ENCODE peak calls at places on chromosome 21, in six cellular contexts. Z is fibroblast of lung, R is AG04450, F is endothelial cell of umbilical vein, B is left lung, T is astrocyte. A is an unnamed sample.

GRCh38 chr21:18235545-18235944 is 9.1 kb upstream of the CHODL start:
- DNase-seq in Z (no peak), R (no peak), F (no peak), B (no peak), T (no peak), A (no peak)

GRCh38 chr21:26845750-26846035 is 484 bp upstream of the ADAMTS1 start:
- DNase-seq in Z (no peak), R (no peak), F (no peak), B (no peak), T (peak; percentile 8), A (no peak)

GRCh38 chr21:41766883-41767605 is at the start of gene RIPK4:
- DNase-seq in Z (peak; percentile 36), R (no peak), F (no peak), B (peak; percentile 73), T (no peak), A (no peak)

GRCh38 chr21:31732538-31732864 is 583 bp upstream of the SCAF4 start:
- DNase-seq in Z (no peak), R (no peak), F (no peak), B (no peak), T (no peak), A (no peak)

GRCh38 chr21:46196733-46197132 is 12.5 kb upstream of the SPATC1L start:
- DNase-seq in Z (no peak), R (no peak), F (no peak), B (no peak), T (no peak), A (no peak)

GRCh38 chr21:27649323-27649722 is 682.4 kb upstream of the ADAMTS5 start:
- DNase-seq in Z (peak; percentile 88), R (peak; percentile 61), F (peak; percentile 90), B (no peak), T (peak; percentile 83), A (no peak)

GRCh38 chr21:34885636-34886553 is 163.2 kb downstream of the RUNX1 start:
- DNase-seq in Z (no peak), R (no peak), F (peak; percentile 63), B (no peak), T (no peak), A (no peak)

GRCh38 chr21:25273945-25274344 is 333.3 kb downstream of the MRPL39 start:
- DNase-seq in Z (no peak), R (no peak), F (no peak), B (no peak), T (no peak), A (no peak)

GRCh38 chr21:27694667-27695066 is 727.8 kb upstream of the ADAMTS5 start:
- DNase-seq in Z (peak; percentile 9), R (no peak), F (no peak), B (no peak), T (no peak), A (no peak)

GRCh38 chr21:41520560-41521442 is 12.8 kb upstream of the TMPRSS2 start:
- DNase-seq in Z (no peak), R (no peak), F (no peak), B (no peak), T (no peak), A (peak; percentile 22)

GRCh38 chr21:26366781-26367180 is 196.2 kb upstream of the APP start:
- DNase-seq in Z (no peak), R (no peak), F (no peak), B (no peak), T (no peak), A (no peak)

GRCh38 chr21:46033410-46034404 is 52.1 kb downstream of the COL6A1 start:
- DNase-seq in Z (no peak), R (peak; percentile 65), F (no peak), B (no peak), T (no peak), A (no peak)

GRCh38 chr21:42836767-42837301 is 42.5 kb downstream of the WDR4 start:
- DNase-seq in Z (no peak), R (no peak), F (no peak), B (no peak), T (no peak), A (no peak)

GRCh38 chr21:44931501-44932365 is 8.1 kb upstream of the SLX9 start:
- DNase-seq in Z (no peak), R (no peak), F (no peak), B (no peak), T (no peak), A (no peak)
- H3K27ac ChIP-seq in Z (no peak overlapping the region), R (no peak overlapping the region), F (no peak overlapping the region), B (no peak overlapping the region), T (no peak overlapping the region), A (no peak overlapping the region)

GRCh38 chr21:36887983-36888382 is 78.5 kb downstream of the HLCS start:
- DNase-seq in Z (peak; percentile 53), R (no peak), F (no peak), B (no peak), T (peak; percentile 50), A (no peak)

GRCh38 chr21:36889401-36889800 is 77.1 kb downstream of the HLCS start:
- DNase-seq in Z (peak; percentile 84), R (no peak), F (no peak), B (no peak), T (peak; percentile 85), A (no peak)

GRCh38 chr21:36891123-36891522 is 75.3 kb downstream of the HLCS start:
- DNase-seq in Z (no peak), R (no peak), F (no peak), B (no peak), T (no peak), A (no peak)

GRCh38 chr21:36890086-36890485 is 76.4 kb downstream of the HLCS start:
- DNase-seq in Z (peak; percentile 63), R (no peak), F (no peak), B (no peak), T (peak; percentile 57), A (no peak)

DNA sequence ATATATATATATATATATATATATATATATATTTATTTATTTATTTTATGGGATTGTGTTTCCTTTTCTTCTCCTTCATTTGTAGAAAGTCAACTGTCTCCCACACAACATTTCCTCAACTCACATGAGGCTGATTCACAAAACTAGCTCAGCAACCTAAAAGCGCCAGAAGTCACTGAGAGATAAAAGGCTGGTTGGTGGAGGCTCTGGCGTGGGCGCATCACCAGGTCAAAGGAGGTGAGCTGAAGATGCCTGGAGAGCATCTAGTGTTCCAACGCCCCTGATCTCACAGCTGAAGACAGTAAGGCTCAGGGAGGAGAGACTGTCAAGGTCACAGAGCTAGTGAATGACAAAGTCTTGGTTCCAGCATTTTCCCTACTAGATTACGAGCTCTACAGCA is 78.0 kb downstream of the HLCS start:
- DNase-seq in Z (no peak), R (no peak), F (no peak), B (no peak), T (no peak), A (no peak)
- TF ChIP-seq CTCF in Z (no peak), R (no peak), F (no peak), B (no peak), T (no peak), A (no peak)

DNA sequence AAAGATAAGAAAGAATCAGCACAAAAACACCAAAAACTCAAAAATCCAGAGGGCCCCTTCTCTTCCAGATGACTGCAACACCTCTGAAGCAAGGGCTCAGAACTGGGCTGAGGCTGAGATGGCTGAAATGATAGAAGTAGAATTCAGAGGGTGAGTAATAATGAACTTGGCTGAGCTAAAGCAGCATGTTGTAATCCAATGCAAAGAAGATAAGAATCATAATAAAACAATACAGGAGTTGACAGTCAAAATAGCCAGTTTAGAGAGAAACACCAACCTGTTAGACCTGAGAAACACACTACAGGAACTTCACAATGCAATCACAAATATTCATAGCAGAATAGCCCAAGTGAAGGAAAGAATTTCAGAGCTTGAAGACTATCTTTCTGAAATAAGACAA is 406.9 kb upstream of the CXADR start:
- DNase-seq in Z (no peak), R (no peak), F (no peak), B (no peak), T (no peak), A (no peak)
- H3K27ac ChIP-seq in Z (no peak overlapping the region), R (no peak overlapping the region), F (no peak overlapping the region), B (no peak overlapping the region), T (no peak overlapping the region), A (no peak overlapping the region)

GRCh38 chr21:15592271-15592860 is 137.4 kb upstream of the USP25 start:
- DNase-seq in Z (peak; percentile 38), R (peak; percentile 21), F (peak; percentile 65), B (no peak), T (peak; percentile 26), A (no peak)
- TF ChIP-seq CTCF in Z (peak; percentile 57), R (peak; percentile 61), F (peak; percentile 28), B (no peak), T (peak; percentile 63), A (peak; percentile 46)

GRCh38 chr21:33557447-33557846 is 14.6 kb downstream of the SON start:
- DNase-seq in Z (no peak), R (no peak), F (no peak), B (no peak), T (no peak), A (no peak)

GRCh38 chr21:33558777-33559421 is 16.1 kb downstream of the SON start:
- DNase-seq in Z (no peak), R (no peak), F (no peak), B (no peak), T (no peak), A (no peak)

GRCh38 chr21:33560965-33561364 is 18.1 kb downstream of the SON start:
- DNase-seq in Z (no peak), R (no peak), F (no peak), B (no peak), T (no peak), A (no peak)

GRCh38 chr21:33561373-33561772 is 18.5 kb downstream of the SON start:
- DNase-seq in Z (peak; percentile 63), R (no peak), F (no peak), B (no peak), T (peak; percentile 57), A (no peak)

DNA sequence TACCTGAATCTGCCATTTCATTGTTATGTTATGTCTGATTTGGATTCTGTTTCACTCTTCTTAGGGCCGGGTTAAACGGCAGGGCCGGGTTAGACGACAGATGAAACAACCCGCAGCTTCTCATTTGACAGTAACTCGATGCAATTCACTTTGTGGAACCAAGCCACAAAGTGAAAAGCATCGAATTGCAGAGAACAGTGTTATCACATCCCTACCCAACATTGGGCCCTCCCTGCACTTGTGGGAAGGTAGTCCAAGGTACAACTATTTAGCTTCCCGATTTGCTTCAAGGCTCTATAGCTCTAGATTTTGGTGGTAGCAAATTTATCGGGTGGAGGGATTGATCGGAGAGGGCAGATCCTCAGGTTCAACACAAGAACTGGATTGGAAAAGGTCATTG is 17.0 kb downstream of the SON start:
- DNase-seq in Z (no peak), R (no peak), F (no peak), B (no peak), T (no peak), A (no peak)
- H3K27ac ChIP-seq in Z (no peak overlapping the region), R (no peak overlapping the region), F (no peak overlapping the region), B (no peak overlapping the region), T (no peak overlapping the region), A (no peak overlapping the region)